ENCODE peak calls at places on chromosomes 1 and 21, in six cellular contexts. T is NCI-H1105; H is activated naive CD4-positive, alpha-beta T cell; X is germinal center; P is HEK293T; N is EL. J is an unnamed sample.

GRCh38 chr1:240705584-240705983 is 93.6 kb upstream of the GREM2 start:
- DNase-seq in H (no peak), P (no peak), T (no peak), N (peak), X (no peak), J (no peak)

GRCh38 chr1:82445132-82445531 is 644.4 kb downstream of the ADGRL2 start:
- DNase-seq in H (no peak), T (no peak), X (no peak), N (no peak), P (no peak), J (no peak)

GRCh38 chr1:29706936-29707335 is 470.6 kb downstream of the PTPRU start:
- DNase-seq in T (peak), X (peak), N (peak), H (no peak), P (peak), J (no peak)

GRCh38 chr1:19034721-19035120 is 78.2 kb upstream of the IFFO2 start:
- DNase-seq in T (no peak), N (no peak), H (no peak), P (no peak), X (no peak), J (no peak)

GRCh38 chr1:35369922-35370671 is 101.6 kb downstream of the ZMYM4 start:
- DNase-seq in H (no peak), N (peak), T (no peak), P (peak), X (no peak), J (no peak)

GRCh38 chr21:34227386-34227852 is 136.4 kb upstream of the KCNE2 start:
- DNase-seq in X (no peak), P (no peak), N (peak), H (no peak), T (no peak), J (no peak)

GRCh38 chr21:39124852-39125251 is 58.4 kb downstream of the PSMG1 start:
- DNase-seq in N (no peak), T (no peak), X (no peak), H (no peak), P (no peak), J (no peak)

GRCh38 chr1:48019714-48020315 is 22.6 kb upstream of the TRABD2B start:
- DNase-seq in T (no peak), P (no peak), X (no peak), N (no peak), H (no peak), J (no peak)

GRCh38 chr1:7335224-7335879 is 435.7 kb upstream of the VAMP3 start:
- DNase-seq in N (peak), X (no peak), P (no peak), H (no peak), T (no peak), J (no peak)

GRCh38 chr1:18575620-18576019 is 55.0 kb upstream of the PAX7 start:
- DNase-seq in X (peak), H (no peak), T (peak), N (no peak), P (peak), J (peak)

GRCh38 chr21:18424250-18424649 is 20.7 kb upstream of the TMPRSS15 start:
- DNase-seq in N (no peak), H (no peak), P (no peak), X (no peak), T (no peak), J (no peak)

GRCh38 chr1:203127672-203128611 is at the start of gene ADORA1:
- DNase-seq in T (peak), H (no peak), N (peak), P (peak), X (no peak), J (no peak)

GRCh38 chr1:158654570-158654969 is 31.9 kb downstream of the SPTA1 start:
- DNase-seq in T (no peak), P (no peak), N (no peak), X (no peak), H (no peak), J (no peak)

GRCh38 chr1:83857108-83857507 is 141.8 kb downstream of the TTLL7 start:
- DNase-seq in N (peak), P (peak), H (no peak), T (peak), X (no peak), J (no peak)

GRCh38 chr1:108686609-108687313 is 5.3 kb upstream of the PRPF38B start:
- DNase-seq in X (no peak), P (no peak), T (no peak), N (peak), H (no peak), J (no peak)

GRCh38 chr1:26417111-26417510 is 6.5 kb downstream of the LIN28A start:
- DNase-seq in X (peak), H (peak), N (peak), P (peak), T (peak), J (peak)

GRCh38 chr1:118944133-118944532 is 44.0 kb downstream of the TBX15 start:
- DNase-seq in H (no peak), T (no peak), X (no peak), N (peak), P (no peak), J (no peak)

GRCh38 chr1:89918794-89919155 is 76.1 kb upstream of the ZNF326 start:
- DNase-seq in N (peak), X (no peak), P (no peak), T (no peak), H (no peak), J (no peak)

GRCh38 chr1:12052008-12052573 is 11.0 kb upstream of the TNFRSF8 start:
- DNase-seq in H (no peak), P (peak), N (peak), T (no peak), X (no peak), J (no peak)

GRCh38 chr1:50271968-50272578 is 151.2 kb downstream of the DMRTA2 start:
- DNase-seq in H (no peak), P (peak), X (peak), T (peak), N (peak), J (no peak)

GRCh38 chr1:53738205-53739108 is 507 bp downstream of the GLIS1 start:
- DNase-seq in X (no peak), P (no peak), N (no peak), T (no peak), H (no peak), J (no peak)

GRCh38 chr1:100543640-100544039 is 5.7 kb downstream of the GPR88 start:
- DNase-seq in H (no peak), T (no peak), X (peak), P (peak), N (peak), J (no peak)

GRCh38 chr1:43890815-43891214 is 42.8 kb upstream of the ARTN start:
- DNase-seq in N (no peak), X (no peak), H (no peak), T (no peak), P (no peak), J (no peak)

GRCh38 chr1:114112775-114113174 is 40.9 kb downstream of the SYT6 start:
- DNase-seq in H (no peak), X (no peak), T (no peak), N (no peak), P (no peak), J (no peak)

GRCh38 chr21:40166291-40166843 is 299.1 kb downstream of the PCP4 start:
- DNase-seq in X (no peak), P (no peak), N (no peak), T (no peak), H (no peak), J (no peak)

GRCh38 chr21:42493109-42494060 is 2.6 kb downstream of the RSPH1 start:
- DNase-seq in H (no peak), T (no peak), P (no peak), X (no peak), N (no peak), J (no peak)

GRCh38 chr1:26044971-26045711 is 777 bp downstream of the SLC30A2 start:
- DNase-seq in T (no peak), P (no peak), H (no peak), X (no peak), N (no peak), J (no peak)

GRCh38 chr21:27839512-27840115 is 872.7 kb upstream of the ADAMTS5 start:
- DNase-seq in N (no peak), X (no peak), P (no peak), T (no peak), H (no peak), J (no peak)

GRCh38 chr1:41394918-41395598 is 33.8 kb downstream of the FOXO6 start:
- DNase-seq in P (no peak), N (no peak), X (no peak), T (peak), H (no peak), J (no peak)

GRCh38 chr1:46034601-46035516 is 97.6 kb downstream of the PIK3R3 start:
- DNase-seq in X (no peak), H (no peak), P (no peak), N (no peak), T (no peak), J (no peak)

J was measured in effector CD4-positive, alpha-beta T cell.